ENCODE peak calls at places on chromosome 11, in four cellular contexts. K, Q, M and H are unnamed samples.

GRCh38 chr11:83948205-83948604 is 662.0 kb upstream of the CCDC90B start:
- DNase-seq in K (no peak), Q (no peak), M (no peak), H (no peak)

GRCh38 chr11:117095301-117096139 is 2.7 kb downstream of the SIK3 start:
- DNase-seq in Q (no peak), M (no peak), K (no peak), H (no peak)

GRCh38 chr11:45238724-45239123 is 47.4 kb downstream of the SYT13 start:
- DNase-seq in M (no peak), K (no peak), Q (no peak), H (no peak)

GRCh38 chr11:32434387-32435151 is 770 bp downstream of the WT1 start:
- DNase-seq in Q (no peak), K (no peak), M (no peak), H (no peak)

GRCh38 chr11:3129591-3130268 is 35.4 kb downstream of the OSBPL5 start:
- DNase-seq in Q (peak), M (peak), K (peak), H (peak)

GRCh38 chr11:27754035-27755017 is 54.1 kb upstream of the BDNF start:
- DNase-seq in K (no peak), M (no peak), Q (no peak), H (no peak)

GRCh38 chr11:98455500-98456186 is 565.1 kb upstream of the CNTN5 start:
- DNase-seq in K (no peak), M (no peak), Q (no peak), H (no peak)

GRCh38 chr11:7536102-7536501 is 22.3 kb downstream of the PPFIBP2 start:
- DNase-seq in M (no peak), K (no peak), Q (no peak), H (no peak)

GRCh38 chr11:20599424-20600346 is at the start of gene SLC6A5:
- DNase-seq in M (no peak), K (no peak), Q (no peak), H (no peak)

GRCh38 chr11:31643831-31644230 is 134.3 kb downstream of the ELP4 start:
- DNase-seq in M (no peak), K (no peak), Q (no peak), H (no peak)

GRCh38 chr11:124493256-124493655 is 47.8 kb upstream of the OR8B8 start:
- DNase-seq in Q (no peak), M (no peak), K (no peak), H (no peak)

GRCh38 chr11:67400251-67400941 is 1.3 kb downstream of the PPP1CA start:
- DNase-seq in K (no peak), M (no peak), Q (no peak), H (no peak)

GRCh38 chr11:72787262-72788104 is 6.4 kb downstream of the STARD10 start:
- DNase-seq in Q (no peak), M (no peak), K (no peak), H (peak)

GRCh38 chr11:128628686-128629085 is 41.3 kb upstream of the ETS1 start:
- DNase-seq in M (no peak), K (no peak), Q (no peak), H (no peak)

GRCh38 chr11:2687782-2688191 is 12.0 kb downstream of the KCNQ1OT1 start:
- DNase-seq in M (peak), Q (peak), K (no peak), H (peak)

GRCh38 chr11:96207459-96208449 is 135.2 kb downstream of the MAML2 start:
- DNase-seq in M (no peak), Q (no peak), K (no peak), H (no peak)

GRCh38 chr11:33652001-33652400 is 48.6 kb downstream of the C11orf91 start:
- DNase-seq in K (no peak), Q (no peak), M (no peak), H (no peak)

GRCh38 chr11:87871071-87871470 is 304.2 kb downstream of the RAB38 start:
- DNase-seq in K (no peak), M (no peak), Q (no peak), H (no peak)

GRCh38 chr11:115297330-115297729 is 206.9 kb downstream of the CADM1 start:
- DNase-seq in Q (no peak), K (no peak), M (no peak), H (no peak)

GRCh38 chr11:130141561-130142341 is 17.8 kb upstream of the ST14 start:
- DNase-seq in M (no peak), Q (no peak), K (no peak), H (no peak)

GRCh38 chr11:17164361-17165246 is 43.2 kb downstream of the PIK3C2A start:
- DNase-seq in K (no peak), Q (no peak), M (no peak), H (no peak)

GRCh38 chr11:75380245-75380644 is 19.1 kb upstream of the RPS3 start:
- DNase-seq in Q (no peak), M (no peak), K (no peak), H (no peak)

GRCh38 chr11:75371930-75372876 is 20.7 kb upstream of the ARRB1 start:
- DNase-seq in M (no peak), K (no peak), Q (no peak), H (no peak)

GRCh38 chr11:75374646-75375045 is 23.2 kb upstream of the ARRB1 start:
- DNase-seq in Q (no peak), K (no peak), M (no peak), H (no peak)

GRCh38 chr11:75375626-75376025 is 23.7 kb upstream of the RPS3 start:
- DNase-seq in K (no peak), Q (no peak), M (no peak), H (no peak)

GRCh38 chr11:75376175-75376574 is 23.1 kb upstream of the RPS3 start:
- DNase-seq in M (no peak), K (no peak), Q (no peak), H (no peak)
- TF ChIP-seq CTCF in M (no peak), K (no peak), Q (no peak), H (no peak)

GRCh38 chr11:62622476-62622875 is 690 bp upstream of the B3GAT3 start:
- DNase-seq in M (no peak), K (no peak), Q (no peak), H (no peak)

GRCh38 chr11:62621567-62622470 is at the start of gene B3GAT3:
- DNase-seq in M (peak), Q (peak), K (peak), H (peak)

GRCh38 chr11:62632492-62632891 is 10.7 kb upstream of the B3GAT3 start:
- DNase-seq in M (no peak), K (no peak), Q (no peak), H (no peak)

GRCh38 chr11:62627718-62628117 is 5.9 kb upstream of the B3GAT3 start:
- DNase-seq in M (no peak), K (no peak), Q (no peak), H (no peak)
- TF ChIP-seq CTCF in M (no peak), K (no peak), Q (no peak), H (no peak)

GRCh38 chr11:66050581-66051231 is 1.5 kb upstream of the SF3B2 start:
- DNase-seq in M (no peak), Q (no peak), K (no peak), H (no peak)
- TF ChIP-seq CTCF in M (no peak), Q (no peak), K (no peak), H (no peak)

GRCh38 chr11:102592634-102593581 is 32.2 kb downstream of the MMP20 start:
- DNase-seq in K (no peak), Q (no peak), M (no peak), H (no peak)
- TF ChIP-seq CTCF in K (peak), Q (no peak), M (peak), H (peak)

GRCh38 chr11:107457558-107458271 is at the start of gene CWF19L2:
- DNase-seq in M (peak), Q (peak), K (peak), H (peak)
- TF ChIP-seq CTCF in M (peak), Q (no peak), K (no peak), H (no peak)

DNA sequence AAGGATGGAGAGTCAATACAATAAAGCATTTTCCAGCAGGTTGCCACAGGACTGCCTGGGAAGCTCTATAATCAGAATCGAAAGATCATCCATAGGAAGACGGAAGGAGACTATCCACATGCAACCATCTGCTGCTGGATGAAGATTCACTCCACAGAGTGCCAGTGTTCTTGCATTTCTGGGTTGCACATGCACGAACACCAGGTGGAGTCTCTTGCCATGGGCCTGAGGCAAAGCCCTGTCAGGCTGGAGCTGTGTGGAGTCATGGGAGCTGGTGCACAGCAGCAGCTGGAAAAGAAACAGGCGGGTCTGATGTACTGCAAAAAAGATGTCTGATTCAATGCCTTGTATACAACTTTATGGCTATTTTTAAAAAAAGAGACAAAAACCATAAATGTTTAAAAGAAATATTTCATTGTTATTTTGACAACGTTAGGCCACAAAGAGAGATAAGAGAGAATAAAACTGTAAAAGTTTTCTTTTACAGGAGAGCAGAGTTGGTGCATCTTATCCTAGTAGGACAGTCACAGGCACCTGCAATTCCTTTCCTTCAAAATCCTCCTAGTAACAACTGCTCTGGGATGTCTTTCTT is 12.9 kb upstream of the FAT3 start:
- DNase-seq in M (no peak), K (no peak), Q (no peak), H (no peak)
- TF ChIP-seq CTCF in M (no peak), K (peak), Q (no peak), H (no peak)